ENCODE peak calls at places on chromosomes 16 and 17, in five cellular contexts. One of them, this sample, is unnamed.

GRCh38 chr16:30894540-30895368 is 877 bp upstream of the BCL7C start:
- DNase-seq in stimulated activated CD8-positive, alpha-beta memory T cell treated with anti-CD3 and anti-CD28 coated beads, Interleukin-4, amount 100 ng/mL, for 1 hour: no peak
- DNase-seq in HTR-8/SVneo: no peak
- DNase-seq in IMR-90: no peak
- DNase-seq in substantia nigra: no peak
- DNase-seq in this sample: no peak

GRCh38 chr16:63442246-63442645 is 1406.0 kb upstream of the CDH8 start:
- DNase-seq in stimulated activated CD8-positive, alpha-beta memory T cell treated with anti-CD3 and anti-CD28 coated beads, Interleukin-4, amount 100 ng/mL, for 1 hour: no peak
- DNase-seq in HTR-8/SVneo: no peak
- DNase-seq in IMR-90: no peak
- DNase-seq in substantia nigra: no peak
- DNase-seq in this sample: no peak

GRCh38 chr16:27462846-27463682 is 61.1 kb downstream of the IL21R start:
- DNase-seq in stimulated activated CD8-positive, alpha-beta memory T cell treated with anti-CD3 and anti-CD28 coated beads, Interleukin-4, amount 100 ng/mL, for 1 hour: no peak
- DNase-seq in HTR-8/SVneo: no peak
- DNase-seq in IMR-90: no peak
- DNase-seq in substantia nigra: no peak
- DNase-seq in this sample: no peak

GRCh38 chr17:10843806-10844205 is 5.9 kb upstream of the PIRT start:
- DNase-seq in stimulated activated CD8-positive, alpha-beta memory T cell treated with anti-CD3 and anti-CD28 coated beads, Interleukin-4, amount 100 ng/mL, for 1 hour: no peak
- DNase-seq in HTR-8/SVneo: no peak
- DNase-seq in IMR-90: no peak
- DNase-seq in substantia nigra: no peak
- DNase-seq in this sample: no peak

GRCh38 chr16:24853169-24853824 is 7.5 kb downstream of the SLC5A11 start:
- DNase-seq in stimulated activated CD8-positive, alpha-beta memory T cell treated with anti-CD3 and anti-CD28 coated beads, Interleukin-4, amount 100 ng/mL, for 1 hour: no peak
- DNase-seq in HTR-8/SVneo: no peak
- DNase-seq in IMR-90: no peak
- DNase-seq in substantia nigra: no peak
- DNase-seq in this sample: no peak

GRCh38 chr16:79463839-79464238 is 136.7 kb downstream of the MAF start:
- DNase-seq in stimulated activated CD8-positive, alpha-beta memory T cell treated with anti-CD3 and anti-CD28 coated beads, Interleukin-4, amount 100 ng/mL, for 1 hour: no peak
- DNase-seq in HTR-8/SVneo: no peak
- DNase-seq in IMR-90: no peak
- DNase-seq in substantia nigra: no peak
- DNase-seq in this sample: no peak

GRCh38 chr17:61611323-61611722 is 20.3 kb upstream of the NACA2 start:
- DNase-seq in stimulated activated CD8-positive, alpha-beta memory T cell treated with anti-CD3 and anti-CD28 coated beads, Interleukin-4, amount 100 ng/mL, for 1 hour: no peak
- DNase-seq in HTR-8/SVneo: no peak
- DNase-seq in IMR-90: no peak
- DNase-seq in substantia nigra: no peak
- DNase-seq in this sample: no peak

GRCh38 chr17:57957120-57957850 is 2.1 kb upstream of the CUEDC1 start:
- DNase-seq in stimulated activated CD8-positive, alpha-beta memory T cell treated with anti-CD3 and anti-CD28 coated beads, Interleukin-4, amount 100 ng/mL, for 1 hour: no peak
- DNase-seq in HTR-8/SVneo: no peak
- DNase-seq in IMR-90: no peak
- DNase-seq in substantia nigra: no peak
- DNase-seq in this sample: no peak

GRCh38 chr17:58536541-58536940 is 22.1 kb upstream of the MTMR4 start:
- DNase-seq in stimulated activated CD8-positive, alpha-beta memory T cell treated with anti-CD3 and anti-CD28 coated beads, Interleukin-4, amount 100 ng/mL, for 1 hour: no peak
- DNase-seq in HTR-8/SVneo: no peak
- DNase-seq in IMR-90: no peak
- DNase-seq in substantia nigra: no peak
- DNase-seq in this sample: no peak

GRCh38 chr17:35044181-35044580 is 19.3 kb downstream of the RFFL start:
- DNase-seq in stimulated activated CD8-positive, alpha-beta memory T cell treated with anti-CD3 and anti-CD28 coated beads, Interleukin-4, amount 100 ng/mL, for 1 hour: no peak
- DNase-seq in HTR-8/SVneo: no peak
- DNase-seq in IMR-90: no peak
- DNase-seq in substantia nigra: no peak
- DNase-seq in this sample: no peak

GRCh38 chr17:55606431-55606830 is 95.2 kb upstream of the SMIM36 start:
- DNase-seq in stimulated activated CD8-positive, alpha-beta memory T cell treated with anti-CD3 and anti-CD28 coated beads, Interleukin-4, amount 100 ng/mL, for 1 hour: no peak
- DNase-seq in HTR-8/SVneo: no peak
- DNase-seq in IMR-90: no peak
- DNase-seq in substantia nigra: no peak
- DNase-seq in this sample: no peak

GRCh38 chr17:53191878-53192277 is 630.8 kb upstream of the KIF2B start:
- DNase-seq in stimulated activated CD8-positive, alpha-beta memory T cell treated with anti-CD3 and anti-CD28 coated beads, Interleukin-4, amount 100 ng/mL, for 1 hour: no peak
- DNase-seq in HTR-8/SVneo: no peak
- DNase-seq in IMR-90: no peak
- DNase-seq in substantia nigra: no peak
- DNase-seq in this sample: no peak

GRCh38 chr17:44911133-44912001 is 3.9 kb downstream of the GFAP start:
- DNase-seq in stimulated activated CD8-positive, alpha-beta memory T cell treated with anti-CD3 and anti-CD28 coated beads, Interleukin-4, amount 100 ng/mL, for 1 hour: peak; percentile 31
- DNase-seq in HTR-8/SVneo: peak; percentile 55
- DNase-seq in IMR-90: peak; percentile 24
- DNase-seq in substantia nigra: peak; percentile 61
- DNase-seq in this sample: peak; percentile 84

This sample was measured in HAP-1.